ENCODE peak calls at places on chromosomes 2 and 18, in six cellular contexts. Q, P, V, O, K and J are unnamed samples.

GRCh38 chr18:42155024-42155423 is 200.0 kb downstream of the PIK3C3 start:
- DNase-seq in Q (no peak), V (no peak), P (no peak), O (no peak), K (no peak), J (no peak)

GRCh38 chr2:237546040-237546875 is 20.1 kb upstream of the PRLH start:
- DNase-seq in O (no peak), Q (no peak), P (no peak), V (no peak), K (no peak), J (no peak)

GRCh38 chr2:184920451-184920965 is 322.2 kb downstream of the ZNF804A start:
- DNase-seq in O (no peak), Q (no peak), P (no peak), V (no peak), K (no peak), J (no peak)

GRCh38 chr2:273338-273737 is 8.6 kb downstream of the ACP1 start:
- DNase-seq in K (no peak), O (no peak), Q (no peak), P (no peak), V (no peak), J (no peak)

GRCh38 chr2:154470386-154470785 is 228.1 kb upstream of the KCNJ3 start:
- DNase-seq in K (no peak), Q (no peak), P (no peak), V (no peak), O (no peak), J (no peak)

GRCh38 chr2:121790276-121790956 is 35.0 kb downstream of the TSN start:
- DNase-seq in Q (no peak), O (no peak), K (peak; percentile 63), V (no peak), P (no peak), J (no peak)

GRCh38 chr2:25897500-25897899 is 19.2 kb upstream of the ASXL2 start:
- DNase-seq in P (no peak), V (no peak), Q (no peak), O (no peak), K (no peak), J (no peak)

GRCh38 chr2:207230261-207231105 is 64.7 kb upstream of the KLF7 start:
- DNase-seq in O (peak; percentile 62), K (no peak), V (no peak), Q (peak; percentile 15), P (no peak), J (no peak)

GRCh38 chr2:152759290-152760072 is 41.1 kb downstream of the ARL6IP6 start:
- DNase-seq in Q (no peak), K (no peak), P (no peak), O (no peak), V (no peak), J (no peak)

GRCh38 chr18:8946046-8946838 is 156.3 kb upstream of the NDUFV2 start:
- DNase-seq in O (no peak), P (no peak), V (no peak), K (peak; percentile 90), Q (no peak), J (no peak)

GRCh38 chr2:72131916-72132841 is 15.5 kb downstream of the CYP26B1 start:
- DNase-seq in K (no peak), V (no peak), O (peak; percentile 37), Q (no peak), P (no peak), J (no peak)

GRCh38 chr2:235131334-235132305 is 179.8 kb downstream of the SH3BP4 start:
- DNase-seq in V (no peak), K (no peak), Q (no peak), O (no peak), P (no peak), J (no peak)

GRCh38 chr2:240614391-240614790 is 10.9 kb upstream of the GPR35 start:
- DNase-seq in K (no peak), V (no peak), Q (no peak), O (no peak), P (no peak), J (no peak)
- H3K9me3 ChIP-seq in K (no peaks in the 10 kb centered on the region), V (peaks cover 7% of the 10 kb centered on the region), Q (no peaks in the 10 kb centered on the region), O (peaks cover 33% of the 10 kb centered on the region), P (no peaks in the 10 kb centered on the region), J (no peaks in the 10 kb centered on the region)

GRCh38 chr2:216033403-216033802 is 20.1 kb upstream of the MREG start:
- DNase-seq in Q (no peak), K (no peak), V (no peak), O (no peak), P (no peak), J (no peak)
- H3K9me3 ChIP-seq in Q (no peaks in the 10 kb centered on the region), K (no peaks in the 10 kb centered on the region), V (no peaks in the 10 kb centered on the region), O (no peaks in the 10 kb centered on the region), P (no peaks in the 10 kb centered on the region), J (no peaks in the 10 kb centered on the region)

DNA sequence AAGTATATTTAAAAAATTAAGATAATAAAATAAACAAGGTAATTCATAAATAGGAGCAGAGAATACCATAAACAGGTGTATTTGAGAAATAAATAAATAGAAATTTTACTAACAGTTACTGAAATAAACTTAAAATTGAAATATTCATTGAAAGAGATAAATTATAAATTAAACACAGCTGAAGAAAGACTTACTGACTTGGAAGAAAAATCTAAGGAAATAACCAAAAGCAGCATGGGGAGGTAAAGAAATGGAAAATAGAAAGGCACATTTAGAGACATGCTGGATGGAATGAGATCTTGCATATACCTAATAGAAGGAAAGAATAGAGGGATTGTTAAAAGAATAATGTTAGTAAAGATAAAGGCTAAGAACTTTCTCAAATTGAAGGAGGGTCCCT is 96.3 kb downstream of the SOX11 start:
- DNase-seq in K (no peak), Q (no peak), O (no peak), V (no peak), P (no peak), J (no peak)
- H3K9me3 ChIP-seq in K (no peaks in the 10 kb centered on the region), Q (no peaks in the 10 kb centered on the region), O (peaks cover 6% of the 10 kb centered on the region), V (peaks cover 12% of the 10 kb centered on the region), P (no peaks in the 10 kb centered on the region), J (no peaks in the 10 kb centered on the region)

GRCh38 chr2:69059731-69060290 is 46.8 kb downstream of the ANTXR1 start:
- DNase-seq in K (no peak), O (no peak), V (no peak), P (no peak), Q (no peak), J (no peak)

GRCh38 chr2:69056071-69056470 is 43.1 kb downstream of the ANTXR1 start:
- DNase-seq in O (no peak), Q (no peak), K (no peak), P (no peak), V (no peak), J (no peak)

GRCh38 chr2:69060938-69061501 is 48.0 kb downstream of the ANTXR1 start:
- DNase-seq in P (no peak), O (no peak), Q (no peak), K (no peak), V (no peak), J (no peak)

GRCh38 chr2:69054431-69054830 is 41.5 kb downstream of the ANTXR1 start:
- DNase-seq in V (no peak), P (no peak), Q (no peak), O (no peak), K (no peak), J (no peak)

DNA sequence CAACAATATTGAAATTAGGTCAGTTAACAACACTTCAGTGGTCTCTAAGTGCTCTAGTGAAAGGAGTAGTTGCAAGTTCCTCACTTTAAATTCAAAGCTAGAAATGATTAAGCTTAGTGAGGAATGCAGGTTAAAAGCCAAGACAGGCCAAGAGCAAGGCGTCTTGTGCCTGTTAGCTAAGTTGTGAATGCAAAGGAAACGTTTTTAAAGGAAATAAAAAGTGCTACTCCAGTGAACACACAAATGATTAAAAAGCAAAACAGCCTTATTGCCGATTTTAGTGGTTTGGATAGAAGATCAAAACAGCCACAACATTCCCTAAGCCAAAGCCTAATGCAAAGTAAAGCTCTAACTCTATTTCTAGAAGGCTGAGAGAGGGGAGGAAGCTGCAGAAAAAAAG is 44.7 kb downstream of the ANTXR1 start:
- DNase-seq in K (no peak), V (no peak), P (no peak), Q (no peak), O (no peak), J (no peak)
- H3K9me3 ChIP-seq in K (no peaks in the 10 kb centered on the region), V (no peaks in the 10 kb centered on the region), P (no peaks in the 10 kb centered on the region), Q (no peaks in the 10 kb centered on the region), O (no peaks in the 10 kb centered on the region), J (no peaks in the 10 kb centered on the region)

GRCh38 chr2:170928036-170928823 is 823 bp upstream of the GORASP2 start:
- DNase-seq in P (no peak), O (no peak), V (no peak), K (no peak), Q (no peak), J (no peak)

GRCh38 chr2:170926743-170927297 is 2.2 kb upstream of the GORASP2 start:
- DNase-seq in K (no peak), O (no peak), V (no peak), P (no peak), Q (no peak), J (no peak)

GRCh38 chr2:170923799-170924198 is 5.3 kb upstream of the GORASP2 start:
- DNase-seq in V (no peak), Q (no peak), P (no peak), K (no peak), O (no peak), J (no peak)

GRCh38 chr2:170924969-170925368 is 4.1 kb upstream of the GORASP2 start:
- DNase-seq in Q (no peak), K (no peak), O (no peak), V (no peak), P (no peak), J (no peak)

GRCh38 chr2:170925923-170926322 is 3.1 kb upstream of the GORASP2 start:
- DNase-seq in K (no peak), V (no peak), Q (no peak), O (no peak), P (no peak), J (no peak)
- H3K9me3 ChIP-seq in K (peaks cover 20% of the 10 kb centered on the region), V (no peaks in the 10 kb centered on the region), Q (no peaks in the 10 kb centered on the region), O (peaks cover 8% of the 10 kb centered on the region), P (no peaks in the 10 kb centered on the region), J (no peaks in the 10 kb centered on the region)

GRCh38 chr2:4693266-4693665 is 989.9 kb downstream of the DCDC2C start:
- DNase-seq in Q (no peak), O (no peak), K (no peak), P (no peak), V (no peak), J (no peak)
- H3K9me3 ChIP-seq in Q (no peaks in the 10 kb centered on the region), O (no peaks in the 10 kb centered on the region), K (peaks cover 12% of the 10 kb centered on the region), P (no peaks in the 10 kb centered on the region), V (no peaks in the 10 kb centered on the region), J (no peaks in the 10 kb centered on the region)

GRCh38 chr18:14963246-14963645 is 215.3 kb downstream of the ANKRD30B start:
- DNase-seq in Q (no peak), P (no peak), O (peak; percentile 13), K (no peak), V (no peak), J (no peak)
- H3K9me3 ChIP-seq in Q (no peaks in the 10 kb centered on the region), P (no peaks in the 10 kb centered on the region), O (peaks cover 87% of the 10 kb centered on the region), K (peaks cover 41% of the 10 kb centered on the region), V (no peaks in the 10 kb centered on the region), J (no peaks in the 10 kb centered on the region)